ENCODE peak calls at places on chromosomes 2 and 18, in seven cellular contexts. N is HT-29, G is upper lobe of left lung, D is mucosa of gallbladder, L is breast epithelium, C is EL, A is tibial artery. Q is an unnamed sample.
A peak's percentile ranks its signal among the peaks of the same experiment; 100 is the strongest.

GRCh38 chr2:9178905-9179571 is 27.6 kb upstream of the ASAP2 start:
- DNase-seq in G (no peak), D (peak; percentile 39), N (peak; percentile 74), L (peak; percentile 50), C (peak; percentile 69), A (peak; percentile 79), Q (peak; percentile 96)

GRCh38 chr2:25311866-25312575 is 29.7 kb downstream of the DNMT3A start:
- DNase-seq in N (no peak), C (no peak), D (no peak), L (no peak), G (no peak), A (no peak), Q (peak; percentile 51)

GRCh38 chr2:72994282-72994990 is 77.1 kb downstream of the SFXN5 start:
- DNase-seq in G (no peak), D (peak; percentile 5), C (no peak), N (no peak), L (peak; percentile 16), A (no peak), Q (no peak)

GRCh38 chr2:106030287-106031268 is 163.5 kb downstream of the UXS1 start:
- DNase-seq in G (no peak), D (peak; percentile 76), N (peak; percentile 63), A (peak; percentile 50), L (peak; percentile 52), C (peak; percentile 64), Q (no peak)

GRCh38 chr2:102736174-102736606 is 25.6 kb upstream of the TMEM182 start:
- DNase-seq in L (no peak), G (no peak), A (no peak), N (peak; percentile 70), C (peak; percentile 33), D (no peak), Q (peak; percentile 90)

GRCh38 chr18:31684279-31685096 is at the start of gene B4GALT6:
- DNase-seq in G (peak; percentile 88), N (no peak), L (no peak), C (peak; percentile 0), D (no peak), A (no peak), Q (peak; percentile 62)

GRCh38 chr2:238895901-238896600 is 48.2 kb downstream of the TWIST2 start:
- DNase-seq in C (peak; percentile 98), N (peak; percentile 31), L (peak; percentile 27), D (no peak), G (peak; percentile 65), A (peak; percentile 82), Q (no peak)

GRCh38 chr2:25245141-25245540 is 76.8 kb upstream of the POMC start:
- DNase-seq in N (no peak), A (no peak), G (no peak), C (no peak), L (no peak), D (no peak), Q (no peak)

GRCh38 chr18:2787225-2787624 is 59.6 kb upstream of the EMILIN2 start:
- DNase-seq in N (no peak), A (no peak), C (no peak), G (no peak), D (no peak), L (no peak), Q (no peak)

GRCh38 chr2:42913280-42913878 is 121.0 kb upstream of the HAAO start:
- DNase-seq in D (no peak), N (no peak), G (no peak), A (no peak), C (no peak), L (no peak), Q (no peak)

Q was measured in DMS53.